ENCODE peak calls at places on chromosomes 7 and 10, in seven cellular contexts. S, J, K, B, U, V and G are unnamed samples.
A peak's percentile ranks its signal among the peaks of the same experiment; 100 is the strongest.

GRCh38 chr7:30453859-30454258 is 24.7 kb downstream of the NOD1 start:
- DNase-seq in B (no peak), S (no peak), J (no peak), K (no peak), V (no peak), U (peak; percentile 45), G (no peak)

GRCh38 chr7:5867060-5867459 is 13.5 kb upstream of the OCM start:
- DNase-seq in K (no peak), U (no peak), V (no peak), S (no peak), J (no peak), B (no peak), G (no peak)

GRCh38 chr7:81457858-81458522 is 311.9 kb downstream of the HGF start:
- DNase-seq in J (peak; percentile 52), V (no peak), S (no peak), K (no peak), U (no peak), B (no peak), G (no peak)

GRCh38 chr10:83165164-83165563 is 974.1 kb upstream of the GHITM start:
- DNase-seq in J (no peak), U (no peak), K (no peak), B (no peak), S (no peak), V (no peak), G (no peak)

GRCh38 chr7:85464042-85464651 is 277.3 kb upstream of the SEMA3D start:
- DNase-seq in B (no peak), J (no peak), V (no peak), K (no peak), S (no peak), U (no peak), G (no peak)

GRCh38 chr7:116330961-116331360 is 120.6 kb downstream of the TES start:
- DNase-seq in B (no peak), J (peak; percentile 89), K (no peak), S (no peak), U (no peak), V (no peak), G (no peak)

GRCh38 chr7:82506702-82507101 is 63.1 kb upstream of the CACNA2D1 start:
- DNase-seq in V (peak; percentile 49), U (peak; percentile 79), K (no peak), S (no peak), J (peak; percentile 75), B (peak; percentile 33), G (no peak)

GRCh38 chr10:13120786-13121499 is 21.0 kb downstream of the OPTN start:
- DNase-seq in V (no peak), S (no peak), B (no peak), K (no peak), J (no peak), U (no peak), G (no peak)

GRCh38 chr10:28796606-28797512 is 119.5 kb downstream of the BAMBI start:
- DNase-seq in U (no peak), V (peak; percentile 36), K (no peak), J (peak; percentile 82), S (no peak), B (peak; percentile 87), G (no peak)

GRCh38 chr10:35511649-35512048 is 93.5 kb upstream of the GJD4 start:
- DNase-seq in S (no peak), K (no peak), J (no peak), B (no peak), U (no peak), V (no peak), G (no peak)

GRCh38 chr10:80500572-80501380 is 36.9 kb upstream of the SH2D4B start:
- DNase-seq in K (peak; percentile 49), B (no peak), S (no peak), J (no peak), V (peak; percentile 66), U (no peak), G (no peak)

GRCh38 chr10:9851808-9852207 is 1165.9 kb upstream of the CELF2 start:
- DNase-seq in S (no peak), K (no peak), J (no peak), B (no peak), U (no peak), V (no peak), G (no peak)

GRCh38 chr10:11085545-11085944 is 67.9 kb downstream of the CELF2 start:
- DNase-seq in B (no peak), S (no peak), V (no peak), U (no peak), J (no peak), K (no peak), G (no peak)

GRCh38 chr7:77811895-77812685 is 13.5 kb downstream of the PHTF2 start:
- DNase-seq in J (peak; percentile 94), V (no peak), B (no peak), U (no peak), S (no peak), K (no peak), G (peak; percentile 81)

GRCh38 chr10:71725998-71726672 is 6.6 kb upstream of the C10orf105 start:
- DNase-seq in U (no peak), K (peak; percentile 63), J (peak; percentile 67), V (no peak), S (no peak), B (peak; percentile 37), G (no peak)

GRCh38 chr10:33214174-33214573 is 120.3 kb downstream of the NRP1 start:
- DNase-seq in V (no peak), U (no peak), B (no peak), K (no peak), J (no peak), S (no peak), G (no peak)

GRCh38 chr10:114631678-114632417 is 26.2 kb downstream of the ABLIM1 start:
- DNase-seq in U (peak; percentile 67), K (no peak), J (peak; percentile 45), V (peak; percentile 37), S (peak; percentile 54), B (peak; percentile 54), G (no peak)

GRCh38 chr10:58335306-58336005 is 650 bp downstream of the UBE2D1 start:
- DNase-seq in U (peak; percentile 70), S (peak; percentile 59), V (peak; percentile 25), K (no peak), J (peak; percentile 42), B (peak; percentile 47), G (no peak)

DNA sequence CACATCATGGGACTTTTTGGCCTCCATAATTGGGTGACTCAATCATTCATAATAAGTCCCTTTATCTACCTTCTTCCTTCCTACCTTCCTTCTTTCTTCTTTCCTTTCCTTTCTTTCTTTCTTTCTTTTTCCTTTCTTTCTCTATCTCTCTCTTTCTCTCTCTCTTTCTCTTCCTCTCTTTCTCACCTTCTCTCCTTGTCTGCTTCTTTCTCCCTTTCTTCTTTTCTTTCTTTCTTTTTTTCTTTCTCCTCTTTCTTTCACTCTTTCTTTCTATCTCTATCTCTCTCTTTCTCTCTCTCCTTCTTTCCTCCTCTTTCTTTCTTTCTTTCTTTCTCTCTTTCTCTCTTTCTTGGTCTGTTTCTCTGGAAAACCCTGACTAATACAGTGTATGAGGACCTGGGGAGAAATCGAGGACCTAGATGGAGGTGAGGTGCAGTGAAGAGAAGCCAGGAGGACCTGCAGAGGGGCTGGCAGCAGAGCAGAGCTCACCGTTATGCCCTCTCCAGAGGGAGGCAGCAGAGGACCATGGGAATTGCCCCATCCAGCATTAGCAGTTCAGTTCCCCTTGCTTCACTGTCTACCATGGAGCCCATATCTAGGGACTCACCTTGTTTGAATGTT is 52.7 kb upstream of the BTRC start:
- DNase-seq in U (no peak), V (no peak), S (no peak), J (no peak), K (peak; percentile 76), B (peak; percentile 64), G (no peak)
- TF ChIP-seq CTCF in U (no peak), V (no peak), S (peak; percentile 19), J (no peak), K (peak; percentile 69), B (peak; percentile 74), G (peak; percentile 50)

DNA sequence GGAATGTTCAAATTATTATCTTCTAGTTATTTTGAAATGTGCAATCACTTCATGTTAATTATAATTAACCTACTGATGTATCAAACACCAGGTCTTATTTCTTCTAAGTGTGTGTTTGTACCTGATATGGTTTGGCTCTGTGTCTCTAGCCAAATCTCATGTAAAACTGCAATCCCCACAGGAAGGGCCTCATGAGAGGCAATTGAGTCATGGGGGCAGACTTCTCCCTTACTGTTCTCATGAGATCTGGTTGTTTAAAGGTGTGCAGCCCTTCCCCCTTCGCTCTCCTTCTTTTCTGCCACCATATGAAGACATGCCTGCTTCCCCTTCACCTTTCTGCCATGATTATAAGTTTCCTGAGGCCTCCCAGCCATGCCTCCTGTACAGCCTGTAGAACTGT is 18.6 kb upstream of the PRKCQ start:
- DNase-seq in U (no peak), K (no peak), V (no peak), B (no peak), J (no peak), S (no peak), G (no peak)
- H3K4me3 ChIP-seq in U (no peak overlapping the region), K (no peak overlapping the region), V (no peak overlapping the region), B (no peak overlapping the region), J (no peak overlapping the region), S (no peak overlapping the region), G (no peak overlapping the region)

GRCh38 chr7:94871132-94871531 is 36.3 kb upstream of the PPP1R9A start:
- DNase-seq in S (no peak), B (no peak), J (no peak), U (no peak), K (no peak), V (no peak), G (no peak)
- TF ChIP-seq CTCF in S (no peak), B (no peak), J (no peak), U (no peak), K (no peak), V (no peak), G (no peak)

GRCh38 chr10:44309939-44310761 is 74.7 kb downstream of the CXCL12 start:
- DNase-seq in V (no peak), S (no peak), J (no peak), B (no peak), K (no peak), U (no peak), G (no peak)

GRCh38 chr10:44308935-44309334 is 76.0 kb downstream of the CXCL12 start:
- DNase-seq in K (no peak), J (no peak), B (no peak), V (no peak), S (no peak), U (no peak), G (no peak)

GRCh38 chr10:44312401-44312800 is 72.5 kb downstream of the CXCL12 start:
- DNase-seq in K (no peak), U (no peak), V (no peak), J (no peak), S (no peak), B (no peak), G (no peak)

GRCh38 chr10:44311563-44311905 is 73.4 kb downstream of the CXCL12 start:
- DNase-seq in V (no peak), J (no peak), U (no peak), K (no peak), B (no peak), S (no peak), G (no peak)

DNA sequence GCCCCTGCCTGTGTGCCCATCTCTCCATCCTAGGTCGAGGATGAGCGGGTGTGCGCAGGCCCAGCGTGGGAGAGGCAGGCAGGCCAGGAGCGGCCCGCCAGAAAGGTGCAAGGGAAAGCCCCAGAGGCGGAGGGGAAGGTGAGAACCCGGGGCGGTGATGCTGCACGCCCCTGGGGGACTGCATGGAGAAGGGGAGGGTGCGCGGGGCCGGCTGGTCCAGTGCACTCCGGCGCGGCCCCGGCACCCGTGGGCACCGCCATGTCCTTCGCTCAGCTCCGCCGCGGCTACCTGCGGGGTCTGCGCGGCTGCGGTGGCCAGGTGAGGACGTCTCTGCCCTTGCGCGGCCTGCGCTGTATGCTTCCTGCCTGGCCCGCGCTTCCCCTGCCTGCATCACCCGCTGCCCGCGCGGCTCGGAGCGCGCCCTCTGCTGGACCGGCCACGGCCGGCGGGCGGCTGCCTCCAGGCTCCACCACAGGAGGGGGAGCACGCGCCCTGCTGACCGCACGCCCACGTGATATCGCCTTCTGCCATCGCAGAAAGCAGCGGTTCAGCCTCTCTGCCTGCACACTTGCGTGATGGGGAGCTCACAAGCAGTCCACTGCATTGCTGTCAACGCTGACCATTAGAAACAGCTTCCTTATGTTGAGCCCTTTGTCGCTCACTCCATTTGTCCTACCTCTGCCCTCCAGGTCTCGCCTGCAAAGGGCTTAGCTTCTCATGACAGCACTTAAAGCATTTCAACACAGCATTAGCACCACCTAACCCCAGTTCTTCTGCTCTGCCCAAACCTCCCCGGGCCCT is 73.9 kb downstream of the CXCL12 start:
- DNase-seq in U (peak; percentile 94), S (peak; percentile 88), J (peak; percentile 78), B (peak; percentile 85), V (peak; percentile 84), K (peak; percentile 52), G (no peak)
- H3K4me3 ChIP-seq in U (peak overlapping the region; percentile 39), S (peak overlapping the region; percentile 37), J (no peak overlapping the region), B (no peak overlapping the region), V (peak overlapping the region; percentile 47), K (no peak overlapping the region), G (peak overlapping the region; percentile 23)